ENCODE peak calls at places on chromosome 9, in seven cellular contexts. A, G, W, C, T, N and F are unnamed samples.

GRCh38 chr9:31574006-31574750 is 810.3 kb upstream of the ACO1 start:
- DNase-seq in A (no peak), G (no peak), W (no peak), C (no peak), T (no peak), N (no peak), F (no peak)

GRCh38 chr9:98173181-98173580 is 19.3 kb downstream of the CORO2A start:
- DNase-seq in A (no peak), G (no peak), W (no peak), C (no peak), T (no peak), N (no peak), F (no peak)

GRCh38 chr9:104339692-104340091 is 164.4 kb upstream of the OR13F1 start:
- DNase-seq in A (no peak), G (no peak), W (no peak), C (no peak), T (no peak), N (no peak), F (no peak)

GRCh38 chr9:96317335-96317980 is 15.5 kb upstream of the HSD17B3 start:
- DNase-seq in A (peak), G (peak), W (peak), C (no peak), T (no peak), N (peak), F (no peak)

GRCh38 chr9:79195904-79196303 is 375.9 kb upstream of the TLE4 start:
- DNase-seq in A (no peak), G (no peak), W (no peak), C (no peak), T (no peak), N (no peak), F (no peak)

GRCh38 chr9:27431573-27431972 is 92.5 kb upstream of the IFNK start:
- DNase-seq in A (no peak), G (no peak), W (no peak), C (no peak), T (no peak), N (no peak), F (no peak)

GRCh38 chr9:7336356-7337075 is 463.1 kb downstream of the DMAC1 start:
- DNase-seq in A (no peak), G (no peak), W (no peak), C (no peak), T (no peak), N (no peak), F (peak)

GRCh38 chr9:81529556-81530193 is 159.7 kb downstream of the TLE1 start:
- DNase-seq in A (no peak), G (no peak), W (no peak), C (no peak), T (no peak), N (no peak), F (no peak)

GRCh38 chr9:70884276-70884675 is 237.1 kb downstream of the TRPM3 start:
- DNase-seq in A (no peak), G (no peak), W (no peak), C (no peak), T (no peak), N (no peak), F (no peak)

GRCh38 chr9:14018061-14018460 is 295.9 kb downstream of the NFIB start:
- DNase-seq in A (no peak), G (no peak), W (no peak), C (no peak), T (no peak), N (no peak), F (no peak)

GRCh38 chr9:75788006-75788634 is 102.4 kb upstream of the PCSK5 start:
- DNase-seq in A (peak), G (no peak), W (peak), C (no peak), T (no peak), N (no peak), F (no peak)

GRCh38 chr9:125355601-125356000 is 94.0 kb downstream of the GAPVD1 start:
- DNase-seq in A (no peak), G (no peak), W (no peak), C (no peak), T (no peak), N (no peak), F (no peak)

GRCh38 chr9:78856144-78856543 is 559.2 kb downstream of the PSAT1 start:
- DNase-seq in A (no peak), G (no peak), W (no peak), C (no peak), T (no peak), N (no peak), F (no peak)

GRCh38 chr9:136773386-136774044 is 9.2 kb upstream of the LCN15 start:
- DNase-seq in A (no peak), G (peak), W (no peak), C (no peak), T (no peak), N (peak), F (peak)

GRCh38 chr9:26264709-26265601 is 586.7 kb upstream of the TUSC1 start:
- DNase-seq in A (no peak), G (no peak), W (no peak), C (no peak), T (no peak), N (no peak), F (no peak)

GRCh38 chr9:28024616-28025147 is 451.4 kb upstream of the C9orf72 start:
- DNase-seq in A (no peak), G (no peak), W (no peak), C (no peak), T (no peak), N (no peak), F (no peak)

GRCh38 chr9:117671468-117671867 is 32.7 kb upstream of the TLR4 start:
- DNase-seq in A (no peak), G (no peak), W (no peak), C (no peak), T (no peak), N (no peak), F (no peak)

GRCh38 chr9:97717866-97718265 is 20.7 kb upstream of the XPA start:
- DNase-seq in A (no peak), G (no peak), W (no peak), C (no peak), T (no peak), N (no peak), F (no peak)

GRCh38 chr9:136964833-136965422 is 12.4 kb upstream of the PTGDS start:
- DNase-seq in A (no peak), G (no peak), W (no peak), C (no peak), T (no peak), N (no peak), F (peak)

DNA sequence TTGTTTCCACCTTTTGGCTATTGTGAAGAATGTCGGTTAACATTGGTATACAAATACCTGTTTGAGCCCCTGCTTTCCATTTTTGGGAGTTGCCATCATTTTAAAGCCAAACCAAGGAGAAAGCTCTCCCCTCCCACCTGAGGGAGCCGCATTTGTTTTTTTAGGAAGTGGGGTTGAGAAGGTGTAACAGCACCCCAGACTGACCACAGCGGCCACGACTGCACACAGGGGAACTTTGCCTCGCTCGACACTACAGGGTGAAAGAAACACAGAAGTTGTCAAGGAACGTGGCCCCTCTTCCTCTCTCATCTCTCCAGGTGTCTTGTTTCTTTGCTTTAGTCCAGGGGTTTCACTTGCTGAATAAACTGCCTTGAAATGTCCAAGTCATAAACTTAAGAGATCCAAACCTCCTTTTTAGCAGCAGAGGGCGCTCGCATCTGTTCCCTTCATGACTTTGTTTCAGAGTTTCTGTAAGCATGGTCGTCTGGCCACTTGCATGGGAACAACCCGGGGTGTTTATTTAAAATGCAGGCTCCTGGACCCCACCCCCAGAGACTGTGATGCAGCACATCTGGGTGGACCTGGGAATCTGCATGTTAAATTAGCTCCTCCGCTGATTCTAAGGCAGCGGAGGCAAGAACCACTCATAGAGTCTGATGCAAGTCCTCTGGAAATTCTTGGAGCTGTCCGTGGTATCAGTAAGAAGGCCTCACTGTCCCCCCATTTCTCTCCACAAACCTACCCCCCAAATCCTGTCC is 2.1 kb upstream of the TTLL11 start:
- DNase-seq in A (peak), G (peak), W (peak), C (peak), T (no peak), N (peak), F (no peak)
- TF ChIP-seq CTCF in A (peak), G (peak), W (no peak), C (peak), T (no peak), N (peak), F (peak)

DNA sequence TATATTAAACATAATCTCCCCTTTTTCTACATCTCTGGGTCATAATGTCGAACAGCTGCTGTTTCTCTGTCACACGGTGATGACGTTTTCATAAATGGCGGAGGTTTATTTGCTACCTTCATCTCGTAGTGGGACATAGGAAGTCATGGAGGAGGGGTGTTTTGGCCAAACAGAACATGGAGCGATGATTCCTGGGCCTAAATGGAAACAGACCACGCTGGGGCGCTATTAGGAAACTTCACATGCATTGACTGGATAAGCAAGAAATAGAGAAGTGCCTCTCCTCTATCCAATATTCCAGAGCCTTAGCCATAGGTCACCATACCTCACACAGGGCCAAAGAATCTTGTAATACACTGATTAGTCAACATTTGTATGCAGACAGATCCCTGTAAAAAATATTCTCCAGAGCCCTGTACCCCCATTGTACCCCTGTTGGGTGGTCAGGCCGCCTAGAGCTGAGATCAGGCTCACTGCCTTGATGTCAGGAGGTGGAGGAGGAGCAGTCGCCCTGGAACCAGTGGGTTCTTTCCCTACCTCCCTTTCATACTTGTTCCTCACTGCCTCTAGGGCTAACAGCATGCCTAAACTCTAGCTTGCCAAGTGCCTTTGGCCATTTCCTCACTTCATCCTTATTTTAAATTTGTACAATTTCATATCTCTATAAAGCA is 77.8 kb upstream of the SPIN1 start:
- DNase-seq in A (no peak), G (peak), W (no peak), C (no peak), T (no peak), N (no peak), F (no peak)
- TF ChIP-seq CTCF in A (no peak), G (peak), W (no peak), C (no peak), T (no peak), N (no peak), F (no peak)

GRCh38 chr9:114588150-114588663 is 638 bp downstream of the ATP6V1G1 start:
- DNase-seq in A (no peak), G (no peak), W (no peak), C (no peak), T (no peak), N (no peak), F (no peak)

GRCh38 chr9:114588671-114589526 is 1.3 kb downstream of the ATP6V1G1 start:
- DNase-seq in A (no peak), G (peak), W (no peak), C (no peak), T (no peak), N (no peak), F (no peak)

GRCh38 chr9:114590328-114590727 is 2.8 kb downstream of the ATP6V1G1 start:
- DNase-seq in A (no peak), G (no peak), W (no peak), C (no peak), T (no peak), N (no peak), F (no peak)

GRCh38 chr9:114583776-114584175 is 3.8 kb upstream of the ATP6V1G1 start:
- DNase-seq in A (no peak), G (peak), W (no peak), C (no peak), T (no peak), N (no peak), F (no peak)

GRCh38 chr9:114587345-114588149 is at the start of gene ATP6V1G1:
- DNase-seq in A (peak), G (peak), W (peak), C (peak), T (peak), N (peak), F (peak)
- TF ChIP-seq CTCF in A (no peak), G (peak), W (no peak), C (no peak), T (no peak), N (peak), F (no peak)

GRCh38 chr9:138100711-138101349 is 223.2 kb downstream of the CACNA1B start:
- DNase-seq in A (no peak), G (peak), W (no peak), C (no peak), T (no peak), N (no peak), F (peak)
- TF ChIP-seq CTCF in A (no peak), G (peak), W (no peak), C (no peak), T (no peak), N (no peak), F (no peak)

DNA sequence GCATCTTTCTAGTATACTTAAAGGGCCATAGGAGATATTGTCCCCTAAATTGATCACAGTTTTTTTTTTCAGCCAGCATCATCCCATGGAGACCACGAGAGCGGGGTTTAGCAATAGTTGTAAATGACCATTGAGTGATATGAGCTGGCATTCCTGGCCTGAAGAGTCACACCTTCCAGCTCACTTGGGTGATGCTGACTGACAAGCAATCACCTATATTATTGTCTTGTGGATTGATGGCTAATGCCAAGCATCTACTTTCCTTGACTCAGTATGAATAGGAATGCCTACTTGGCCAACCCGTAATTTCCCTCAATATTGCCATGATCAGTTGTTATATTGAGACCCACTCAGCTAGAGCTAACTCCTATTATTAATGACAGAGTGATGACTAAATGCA is 70.5 kb downstream of the ADAMTSL1 start:
- DNase-seq in A (no peak), G (no peak), W (no peak), C (no peak), T (no peak), N (no peak), F (no peak)
- TF ChIP-seq CTCF in A (no peak), G (no peak), W (no peak), C (no peak), T (no peak), N (no peak), F (no peak)

GRCh38 chr9:91411096-91411771 is 12.4 kb downstream of the NFIL3 start:
- DNase-seq in A (no peak), G (no peak), W (no peak), C (no peak), T (no peak), N (no peak), F (no peak)

GRCh38 chr9:91408475-91408874 is 15.2 kb downstream of the NFIL3 start:
- DNase-seq in A (no peak), G (no peak), W (no peak), C (no peak), T (no peak), N (no peak), F (no peak)

GRCh38 chr9:91407580-91408275 is 15.9 kb downstream of the NFIL3 start:
- DNase-seq in A (no peak), G (no peak), W (no peak), C (no peak), T (no peak), N (no peak), F (no peak)

GRCh38 chr9:91403665-91404543 is 19.7 kb downstream of the NFIL3 start:
- DNase-seq in A (no peak), G (no peak), W (no peak), C (no peak), T (no peak), N (no peak), F (no peak)

DNA sequence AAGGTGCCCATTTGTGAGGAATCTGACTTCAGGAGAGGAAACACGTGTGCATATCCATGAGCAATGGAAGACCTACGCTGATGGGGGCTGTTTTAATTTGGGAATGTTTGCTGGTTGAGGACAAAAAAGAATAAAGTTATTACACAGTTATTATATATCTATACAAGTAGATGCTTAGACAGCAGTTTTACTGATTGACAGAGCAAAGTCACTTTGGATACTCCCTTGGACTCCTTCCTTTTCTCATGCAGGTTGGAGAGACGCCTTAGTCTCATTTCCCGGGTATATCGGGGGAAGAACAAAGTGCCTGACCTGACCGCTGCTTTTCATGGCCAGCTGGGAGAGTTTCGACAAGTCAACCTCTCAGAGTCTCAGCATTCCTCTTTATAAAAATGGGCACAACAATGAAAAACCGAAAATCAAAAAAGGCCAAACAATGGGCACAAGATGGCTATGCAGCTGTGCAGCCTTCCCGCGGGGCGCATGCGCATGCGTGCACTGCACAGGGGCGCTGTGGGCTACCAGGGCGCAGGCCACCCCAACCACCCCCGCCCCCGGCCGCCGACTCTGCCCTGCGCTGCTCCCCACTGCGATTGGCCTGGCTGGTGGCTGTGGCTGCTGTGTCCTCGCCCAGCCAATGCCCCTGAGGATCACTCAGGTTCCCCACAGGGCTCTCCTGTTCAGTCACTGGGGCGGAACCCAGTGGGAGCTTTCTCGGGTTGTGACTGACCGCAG is 18.1 kb downstream of the NFIL3 start:
- DNase-seq in A (no peak), G (peak), W (no peak), C (no peak), T (no peak), N (no peak), F (no peak)
- TF ChIP-seq CTCF in A (no peak), G (no peak), W (no peak), C (no peak), T (no peak), N (no peak), F (no peak)

GRCh38 chr9:127537792-127538191 is 74.3 kb upstream of the STXBP1 start:
- DNase-seq in A (no peak), G (peak), W (no peak), C (no peak), T (no peak), N (no peak), F (no peak)
- TF ChIP-seq CTCF in A (no peak), G (peak), W (no peak), C (no peak), T (no peak), N (no peak), F (no peak)

DNA sequence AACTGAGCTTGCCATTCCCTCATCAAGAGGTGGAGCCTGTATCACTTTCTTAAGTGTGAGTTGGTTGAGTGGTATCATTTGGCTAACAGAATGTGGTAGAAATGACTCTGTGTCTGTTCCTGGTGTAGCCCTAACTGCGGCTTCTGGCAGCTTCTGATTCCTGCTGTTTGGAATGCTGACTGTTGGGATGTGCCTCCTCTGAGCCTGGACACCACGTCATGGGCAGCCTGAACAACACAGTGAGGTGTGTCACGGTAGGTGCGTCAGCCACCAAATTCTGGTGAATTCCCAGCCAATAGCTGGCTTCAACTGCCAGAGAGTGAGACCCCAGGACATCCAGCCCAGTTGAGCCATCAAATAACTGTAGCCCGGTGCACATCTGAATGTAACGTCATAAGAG is 6.1 kb upstream of the C9orf152 start:
- DNase-seq in A (no peak), G (no peak), W (no peak), C (no peak), T (no peak), N (no peak), F (no peak)
- TF ChIP-seq CTCF in A (no peak), G (no peak), W (no peak), C (no peak), T (no peak), N (no peak), F (no peak)